ENCODE peak calls at places on chromosomes 13 and 19, in five cellular contexts. N, D, M, W and A are unnamed samples.

GRCh38 chr13:109157275-109157674 is 527.9 kb downstream of the MYO16 start:
- DNase-seq in N (no peak), D (no peak), M (no peak), W (peak; percentile 57), A (no peak)

GRCh38 chr19:38852231-38853044 is 2.7 kb upstream of the HNRNPL start:
- DNase-seq in N (peak; percentile 86), D (no peak), M (peak; percentile 49), W (no peak), A (peak; percentile 79)

GRCh38 chr13:66117573-66117972 is 1112.6 kb downstream of the PCDH9 start:
- DNase-seq in N (no peak), D (no peak), M (no peak), W (no peak), A (no peak)

GRCh38 chr13:112446347-112446861 is 70.2 kb downstream of the SPACA7 start:
- DNase-seq in N (no peak), D (no peak), M (no peak), W (no peak), A (no peak)

GRCh38 chr19:33639034-33639681 is 17.4 kb downstream of the CHST8 start:
- DNase-seq in N (no peak), D (no peak), M (no peak), W (no peak), A (no peak)

GRCh38 chr19:13866463-13867046 is 10.4 kb upstream of the NANOS3 start:
- DNase-seq in N (no peak), D (no peak), M (no peak), W (no peak), A (no peak)

GRCh38 chr13:110185696-110186095 is 121.3 kb downstream of the COL4A1 start:
- DNase-seq in N (no peak), D (no peak), M (no peak), W (no peak), A (peak; percentile 17)

GRCh38 chr13:26653842-26654241 is 96.4 kb downstream of the WASF3 start:
- DNase-seq in N (no peak), D (no peak), M (no peak), W (no peak), A (no peak)

GRCh38 chr13:26061947-26062346 is 10.1 kb upstream of the SHISA2 start:
- DNase-seq in N (no peak), D (no peak), M (no peak), W (no peak), A (peak; percentile 61)

GRCh38 chr13:98972627-98973026 is 5.2 kb downstream of the DOCK9 start:
- DNase-seq in N (no peak), D (no peak), M (no peak), W (no peak), A (peak; percentile 49)

GRCh38 chr19:1017115-1017905 is 3.6 kb downstream of the TMEM259 start:
- DNase-seq in N (no peak), D (no peak), M (peak; percentile 80), W (no peak), A (no peak)

GRCh38 chr13:112233716-112234115 is 142.4 kb upstream of the SPACA7 start:
- DNase-seq in N (no peak), D (no peak), M (no peak), W (no peak), A (no peak)

GRCh38 chr19:53010494-53010893 is 3.2 kb upstream of the ERVV-1 start:
- DNase-seq in N (no peak), D (no peak), M (no peak), W (no peak), A (no peak)

GRCh38 chr13:31982540-31982939 is 49.0 kb upstream of the FRY start:
- DNase-seq in N (peak; percentile 23), D (peak; percentile 67), M (no peak), W (no peak), A (peak; percentile 95)

GRCh38 chr13:27659466-27659865 is 37.8 kb downstream of the POLR1D start:
- DNase-seq in N (no peak), D (no peak), M (no peak), W (no peak), A (no peak)

GRCh38 chr19:46944918-46945628 is 74.6 kb upstream of the NPAS1 start:
- DNase-seq in N (no peak), D (no peak), M (no peak), W (no peak), A (peak; percentile 70)

GRCh38 chr19:11191273-11191755 is 6.0 kb downstream of the KANK2 start:
- DNase-seq in N (peak; percentile 67), D (no peak), M (peak; percentile 73), W (no peak), A (peak; percentile 63)

GRCh38 chr19:55685776-55686175 is 10.8 kb downstream of the EPN1 start:
- DNase-seq in N (no peak), D (no peak), M (no peak), W (no peak), A (no peak)

GRCh38 chr13:64274481-64275217 is 2859.0 kb upstream of the PCDH20 start:
- DNase-seq in N (no peak), D (no peak), M (peak; percentile 51), W (no peak), A (peak; percentile 26)

GRCh38 chr13:80011448-80012212 is 329.3 kb downstream of the SPRY2 start:
- DNase-seq in N (no peak), D (no peak), M (no peak), W (no peak), A (no peak)

GRCh38 chr19:7815325-7815724 is 14.7 kb upstream of the EVI5L start:
- DNase-seq in N (no peak), D (no peak), M (no peak), W (no peak), A (no peak)

GRCh38 chr13:31587696-31588266 is 151.5 kb upstream of the RXFP2 start:
- DNase-seq in N (no peak), D (no peak), M (no peak), W (no peak), A (no peak)

GRCh38 chr19:45340232-45340898 is at the start of gene KLC3:
- DNase-seq in N (peak; percentile 26), D (no peak), M (peak; percentile 95), W (no peak), A (no peak)

GRCh38 chr13:26502826-26503225 is 54.7 kb upstream of the WASF3 start:
- DNase-seq in N (no peak), D (no peak), M (no peak), W (no peak), A (peak; percentile 96)

GRCh38 chr19:30017172-30017571 is 75.1 kb downstream of the URI1 start:
- DNase-seq in N (no peak), D (no peak), M (no peak), W (no peak), A (no peak)

GRCh38 chr19:23996549-23996948 is 81.9 kb downstream of the ZNF726 start:
- DNase-seq in N (peak; percentile 35), D (peak; percentile 3), M (peak; percentile 65), W (no peak), A (no peak)

GRCh38 chr19:24002256-24002945 is 84.6 kb upstream of the ZNF254 start:
- DNase-seq in N (no peak), D (no peak), M (no peak), W (no peak), A (no peak)

GRCh38 chr19:24000656-24001055 is 86.0 kb downstream of the ZNF726 start:
- DNase-seq in N (no peak), D (no peak), M (no peak), W (no peak), A (no peak)

GRCh38 chr19:23998568-23998967 is 83.9 kb downstream of the ZNF726 start:
- DNase-seq in N (no peak), D (no peak), M (no peak), W (no peak), A (no peak)

DNA sequence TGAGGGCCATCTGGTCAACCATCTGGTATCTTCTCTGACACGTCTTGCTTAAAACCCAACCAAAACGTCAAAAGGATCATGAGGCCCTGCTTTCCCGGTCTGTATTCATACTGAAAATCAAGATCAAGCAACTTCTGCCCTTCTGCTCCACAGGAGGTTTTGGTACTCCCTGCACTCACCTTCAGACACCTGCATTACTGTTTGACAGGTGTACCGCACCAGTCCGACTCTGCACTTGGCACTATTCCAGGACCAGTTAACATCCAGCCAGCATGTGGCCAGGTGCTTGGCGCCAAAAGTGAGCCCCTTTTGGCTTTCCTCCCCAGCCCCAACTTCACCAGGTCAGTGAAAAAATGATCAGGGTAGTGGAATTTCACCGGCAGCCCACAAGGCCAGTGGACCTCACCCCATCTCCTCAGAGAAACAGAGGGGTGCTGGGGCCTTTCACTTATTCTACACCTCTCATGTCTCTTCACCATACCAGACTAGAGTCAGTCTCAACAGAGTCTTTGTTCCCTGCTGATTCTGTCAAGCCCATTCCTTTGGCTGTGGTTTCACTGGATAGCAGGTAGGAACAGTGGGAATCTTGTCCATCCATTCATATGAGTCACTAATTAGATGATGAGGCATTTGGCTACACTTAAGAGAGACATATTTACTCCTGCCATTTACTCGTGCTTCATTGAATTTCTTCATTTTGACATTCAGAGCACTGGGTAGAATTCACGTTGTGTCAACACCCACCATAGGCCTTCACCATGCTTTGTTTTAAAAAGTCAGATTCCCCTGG is 85.3 kb downstream of the ZNF726 start:
- DNase-seq in N (no peak), D (no peak), M (no peak), W (no peak), A (no peak)
- TF ChIP-seq MAFK in N (no peak), D (no peak), M (no peak), W (no peak), A (no peak)

GRCh38 chr19:5914946-5915781 is 1.1 kb downstream of the CAPS start:
- DNase-seq in N (no peak), D (no peak), M (no peak), W (no peak), A (no peak)

GRCh38 chr19:5914358-5914774 is 312 bp downstream of the CAPS start:
- DNase-seq in N (no peak), D (no peak), M (no peak), W (no peak), A (no peak)

GRCh38 chr19:5916201-5916708 is 2.2 kb downstream of the CAPS start:
- DNase-seq in N (no peak), D (no peak), M (no peak), W (no peak), A (no peak)

GRCh38 chr19:5915782-5916165 is 1.7 kb downstream of the CAPS start:
- DNase-seq in N (no peak), D (no peak), M (no peak), W (no peak), A (no peak)

DNA sequence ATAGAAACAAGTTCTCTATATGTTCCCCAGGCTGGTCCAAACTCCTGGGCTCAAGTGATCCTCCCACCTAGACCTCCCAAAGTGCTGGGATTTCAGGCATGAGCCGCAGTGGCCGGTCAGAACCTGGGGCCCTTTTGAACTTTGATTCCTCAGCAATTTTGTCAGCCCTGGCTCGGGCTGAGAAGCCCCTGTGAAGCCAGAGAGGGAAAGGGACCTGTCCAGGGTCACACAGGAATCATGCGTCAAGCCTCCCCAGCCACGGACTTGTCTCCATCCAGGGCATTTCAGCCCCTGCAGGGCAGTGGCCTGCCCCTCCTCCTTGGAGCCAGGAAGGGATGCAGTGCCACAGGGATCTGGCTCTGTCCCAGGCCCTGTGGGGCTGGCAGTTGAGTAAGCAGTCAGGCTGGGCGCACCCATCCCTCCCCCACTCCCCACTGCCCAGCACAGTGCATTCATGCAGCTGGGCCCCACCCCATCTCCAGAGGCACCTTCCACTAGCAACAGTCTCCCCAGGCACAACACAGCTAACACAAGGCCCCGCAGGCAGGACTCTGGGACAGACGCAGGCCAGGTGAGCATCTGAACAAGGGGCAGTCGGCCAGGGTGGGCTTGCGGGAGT is at the start of gene CAPS:
- DNase-seq in N (peak; percentile 26), D (peak; percentile 39), M (no peak), W (no peak), A (peak; percentile 23)
- TF ChIP-seq MAFK in N (no peak), D (peak; percentile 65), M (no peak), W (no peak), A (no peak)

GRCh38 chr19:3708207-3708931 is at the start of gene TJP3:
- DNase-seq in N (no peak), D (peak; percentile 75), M (no peak), W (no peak), A (peak; percentile 39)
- TF ChIP-seq MAFK in N (no peak), D (no peak), M (no peak), W (no peak), A (no peak)

GRCh38 chr13:22454586-22454985 is 726.2 kb upstream of the SGCG start:
- DNase-seq in N (no peak), D (no peak), M (no peak), W (peak; percentile 41), A (no peak)
- TF ChIP-seq MAFK in N (no peak), D (no peak), M (no peak), W (no peak), A (no peak)